ENCODE peak calls at places on chromosome 2, in six cellular contexts. R is mesenchymal stem cell, L is H9, Q is H1, I is IMR-90, E is mesendoderm. M is an unnamed sample.

GRCh38 chr2:205885492-205886099 is 200.4 kb downstream of the INO80D start:
- DNase-seq in R (peak), L (peak), Q (peak), I (peak), E (peak), M (peak)

GRCh38 chr2:85741811-85742507 is 11.8 kb upstream of the ATOH8 start:
- DNase-seq in R (peak), L (no peak), Q (no peak), I (peak), E (no peak), M (peak)

GRCh38 chr2:68352651-68353386 is 12.3 kb upstream of the PLEK start:
- DNase-seq in R (no peak), L (no peak), Q (no peak), I (no peak), E (no peak), M (no peak)

GRCh38 chr2:126750506-126750905 is 94.5 kb downstream of the GYPC start:
- DNase-seq in R (no peak), L (no peak), Q (no peak), I (no peak), E (no peak), M (no peak)

GRCh38 chr2:70258532-70258875 is 567 bp downstream of the PCYOX1 start:
- DNase-seq in R (peak), L (no peak), Q (no peak), I (peak), E (peak), M (peak)

GRCh38 chr2:64860321-64860751 is 128.9 kb upstream of the SLC1A4 start:
- DNase-seq in R (no peak), L (no peak), Q (no peak), I (no peak), E (no peak), M (no peak)

GRCh38 chr2:25698752-25699151 is 25.4 kb upstream of the DTNB start:
- DNase-seq in R (peak), L (no peak), Q (no peak), I (peak), E (no peak), M (no peak)

GRCh38 chr2:18799397-18799796 is 210.0 kb upstream of the NT5C1B start:
- DNase-seq in R (no peak), L (no peak), Q (no peak), I (peak), E (no peak), M (no peak)

GRCh38 chr2:167935803-167936110 is 311.6 kb downstream of the STK39 start:
- DNase-seq in R (no peak), L (no peak), Q (no peak), I (no peak), E (no peak), M (no peak)

GRCh38 chr2:148957023-148957422 is 81.5 kb upstream of the LYPD6B start:
- DNase-seq in R (no peak), L (no peak), Q (no peak), I (no peak), E (no peak), M (no peak)

GRCh38 chr2:133109772-133110171 is 439.8 kb upstream of the LYPD1 start:
- DNase-seq in R (no peak), L (no peak), Q (no peak), I (peak), E (no peak), M (no peak)

GRCh38 chr2:205216580-205216979 is 465.7 kb upstream of the NRP2 start:
- DNase-seq in R (no peak), L (no peak), Q (no peak), I (no peak), E (no peak), M (no peak)

GRCh38 chr2:152098798-152099654 is at the start of gene CACNB4:
- DNase-seq in R (peak), L (peak), Q (peak), I (no peak), E (peak), M (peak)

GRCh38 chr2:108594132-108594981 is 60.1 kb downstream of the LIMS1 start:
- DNase-seq in R (peak), L (no peak), Q (no peak), I (peak), E (peak), M (peak)

GRCh38 chr2:236161082-236161462 is 7.1 kb downstream of the GBX2 start:
- DNase-seq in R (no peak), L (no peak), Q (no peak), I (no peak), E (no peak), M (no peak)

GRCh38 chr2:1856481-1856880 is 112.2 kb upstream of the PXDN start:
- DNase-seq in R (no peak), L (no peak), Q (no peak), I (no peak), E (no peak), M (no peak)

GRCh38 chr2:225117061-225117716 is 74.9 kb upstream of the DOCK10 start:
- DNase-seq in R (no peak), L (no peak), Q (no peak), I (peak), E (no peak), M (no peak)

GRCh38 chr2:179886-180285 is 83.9 kb downstream of the SH3YL1 start:
- DNase-seq in R (no peak), L (no peak), Q (no peak), I (no peak), E (no peak), M (no peak)

GRCh38 chr2:180311-180710 is 83.5 kb downstream of the SH3YL1 start:
- DNase-seq in R (no peak), L (no peak), Q (no peak), I (no peak), E (no peak), M (no peak)

GRCh38 chr2:185221-185620 is 78.6 kb downstream of the SH3YL1 start:
- DNase-seq in R (no peak), L (no peak), Q (no peak), I (no peak), E (no peak), M (no peak)

GRCh38 chr2:184695-185094 is 79.1 kb downstream of the SH3YL1 start:
- DNase-seq in R (no peak), L (no peak), Q (no peak), I (no peak), E (no peak), M (no peak)

GRCh38 chr2:182509-183122 is 81.2 kb downstream of the SH3YL1 start:
- DNase-seq in R (no peak), L (no peak), Q (no peak), I (no peak), E (peak), M (peak)
- H2BK15ac ChIP-seq in R (no peak), L (no peak), Q (no peak), I (no peak), E (no peak), M (no peak)

GRCh38 chr2:119323459-119323858 is 43.2 kb downstream of the C2orf76 start:
- DNase-seq in R (no peak), L (no peak), Q (no peak), I (no peak), E (no peak), M (no peak)
- H2BK15ac ChIP-seq in R (no peak), L (no peak), Q (no peak), I (no peak), E (no peak), M (no peak)

GRCh38 chr2:102392096-102392495 is 30.9 kb upstream of the IL18RAP start:
- DNase-seq in R (no peak), L (no peak), Q (no peak), I (no peak), E (no peak), M (no peak)
- H2BK15ac ChIP-seq in R (no peak), L (no peak), Q (no peak), I (no peak), E (no peak), M (no peak)

DNA sequence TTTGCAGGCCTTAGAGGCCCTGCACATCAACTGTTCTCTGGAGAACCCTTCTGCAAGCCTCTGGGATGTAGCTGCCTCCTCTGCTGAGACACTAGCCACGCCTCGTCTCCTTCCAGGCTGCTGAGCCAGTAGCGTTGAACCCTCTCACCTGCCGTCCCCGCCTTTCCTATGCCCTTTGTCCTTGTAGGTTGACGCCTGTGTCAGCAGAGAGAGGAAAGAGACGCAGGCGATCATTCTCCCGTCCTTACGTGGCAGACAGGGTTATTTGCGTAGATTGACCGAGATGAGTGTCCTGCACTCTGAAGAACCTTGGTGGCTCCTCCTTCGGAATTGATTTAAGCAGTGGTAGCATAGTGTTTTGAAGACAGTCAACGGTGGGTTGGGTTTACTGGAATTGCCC is 27.8 kb downstream of the ID2 start:
- DNase-seq in R (no peak), L (no peak), Q (no peak), I (no peak), E (no peak), M (no peak)
- H2BK15ac ChIP-seq in R (no peak), L (no peak), Q (no peak), I (no peak), E (no peak), M (no peak)

GRCh38 chr2:62304429-62305417 is 108.8 kb downstream of the B3GNT2 start:
- DNase-seq in R (peak), L (peak), Q (no peak), I (peak), E (peak), M (no peak)
- H2BK15ac ChIP-seq in R (peak), L (no peak), Q (peak), I (no peak), E (no peak), M (no peak)

DNA sequence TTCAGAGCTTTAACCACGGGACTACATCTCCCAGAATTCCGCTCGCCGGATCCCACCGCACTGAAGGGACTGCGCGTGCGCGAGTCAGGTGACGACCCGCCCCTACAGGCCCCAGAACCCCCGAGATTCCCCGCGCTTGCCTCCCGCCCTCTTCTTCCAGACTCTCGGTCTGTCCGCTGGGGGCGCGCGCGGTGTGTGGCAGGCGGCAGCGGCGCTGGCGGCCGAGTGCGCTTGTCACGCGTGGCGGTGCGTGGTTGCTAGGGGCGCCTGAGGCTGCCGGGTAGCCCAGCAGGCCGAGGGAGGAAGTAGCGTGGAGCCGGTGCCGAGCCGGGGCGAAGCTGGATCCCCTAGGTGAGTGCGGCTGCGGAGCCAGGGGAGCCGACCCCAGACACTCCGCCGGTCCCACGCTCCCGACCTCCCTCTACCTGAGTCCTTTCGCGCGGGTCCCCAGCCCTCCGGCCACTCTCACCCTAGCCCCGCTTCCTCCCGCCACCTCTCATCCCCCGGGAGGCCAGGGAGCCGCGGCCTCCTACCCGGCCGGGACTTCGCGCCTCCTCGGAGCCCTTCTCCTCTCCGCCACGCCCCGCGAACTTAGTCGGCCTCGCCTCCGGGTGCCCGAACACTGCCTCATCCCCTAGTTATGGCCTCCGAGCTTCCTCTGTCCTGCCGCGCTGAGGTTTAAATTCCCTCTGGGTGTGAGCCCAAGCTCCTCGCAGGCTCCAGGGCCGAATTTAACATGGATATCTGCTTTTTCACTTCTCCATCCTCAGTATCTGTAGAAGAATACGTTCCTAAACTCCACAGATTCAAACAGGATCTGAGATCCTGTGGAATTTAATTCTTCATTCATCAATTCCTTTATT is at the start of gene TTLL4:
- DNase-seq in R (peak), L (peak), Q (peak), I (peak), E (peak), M (peak)
- H2BK15ac ChIP-seq in R (peak), L (no peak), Q (peak), I (peak), E (no peak), M (peak)

GRCh38 chr2:113114996-113115395 is 12.4 kb upstream of the IL1RN start:
- DNase-seq in R (no peak), L (no peak), Q (no peak), I (no peak), E (no peak), M (no peak)
- H2BK15ac ChIP-seq in R (no peak), L (no peak), Q (no peak), I (no peak), E (no peak), M (no peak)

GRCh38 chr2:12617853-12618252 is 98.9 kb upstream of the TRIB2 start:
- DNase-seq in R (no peak), L (no peak), Q (no peak), I (no peak), E (no peak), M (no peak)

GRCh38 chr2:12619975-12620374 is 96.8 kb upstream of the TRIB2 start:
- DNase-seq in R (peak), L (no peak), Q (no peak), I (peak), E (no peak), M (no peak)

GRCh38 chr2:12618576-12618975 is 98.2 kb upstream of the TRIB2 start:
- DNase-seq in R (no peak), L (no peak), Q (no peak), I (peak), E (no peak), M (no peak)

GRCh38 chr2:12617366-12617765 is 99.4 kb upstream of the TRIB2 start:
- DNase-seq in R (no peak), L (no peak), Q (no peak), I (no peak), E (no peak), M (no peak)

GRCh38 chr2:12620759-12621158 is 96.0 kb upstream of the TRIB2 start:
- DNase-seq in R (no peak), L (no peak), Q (no peak), I (no peak), E (no peak), M (no peak)
- H2BK15ac ChIP-seq in R (no peak), L (no peak), Q (no peak), I (peak), E (no peak), M (no peak)

DNA sequence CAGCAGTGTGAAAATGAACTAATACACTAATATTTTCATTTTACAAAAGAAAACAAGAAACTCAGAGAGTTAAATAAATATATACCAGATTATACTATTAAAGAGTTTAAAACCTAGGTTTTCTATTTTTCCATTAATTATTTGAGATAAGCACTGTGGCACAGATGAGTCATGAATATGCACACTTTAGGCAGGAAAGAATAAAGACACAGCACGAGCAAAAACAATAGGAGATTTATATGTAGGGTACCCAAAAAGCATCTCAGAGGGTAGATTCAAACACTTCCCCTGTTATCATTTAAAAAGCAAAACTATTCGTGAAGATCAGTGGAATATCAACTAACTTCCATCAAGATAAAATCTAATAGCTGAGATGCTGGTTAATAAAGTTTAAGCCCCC is 430.6 kb downstream of the ERBB4 start:
- DNase-seq in R (no peak), L (no peak), Q (no peak), I (no peak), E (no peak), M (no peak)
- H2BK15ac ChIP-seq in R (no peak), L (no peak), Q (no peak), I (no peak), E (no peak), M (no peak)

DNA sequence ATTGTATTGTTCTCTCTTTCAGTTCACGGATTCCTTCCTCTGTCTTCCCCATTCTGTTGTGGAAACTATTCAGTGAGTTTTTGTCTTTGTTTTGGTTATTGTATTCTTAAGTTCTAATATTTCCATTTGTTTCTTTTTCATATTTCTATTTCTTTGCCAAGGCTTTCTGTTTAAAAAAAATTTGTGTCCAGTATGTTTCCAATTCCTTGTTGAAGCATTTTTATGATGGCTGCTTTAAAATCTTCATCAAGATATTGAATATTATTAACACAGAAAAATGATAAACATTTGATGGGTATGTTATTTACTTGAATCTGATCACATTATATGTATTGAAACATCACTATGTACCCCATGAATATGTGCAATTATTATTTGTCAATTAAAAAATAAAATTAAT is 42.4 kb downstream of the ASB1 start:
- DNase-seq in R (no peak), L (no peak), Q (no peak), I (no peak), E (no peak), M (no peak)
- H2BK15ac ChIP-seq in R (no peak), L (no peak), Q (no peak), I (no peak), E (no peak), M (no peak)